ENCODE peak calls at places on chromosomes 12 and 14, in ten cellular contexts. One of them, this sample, is unnamed.

GRCh38 chr12:49284672-49285071 is 10.3 kb upstream of the PRPH start:
- DNase-seq in lung: no peak
- DNase-seq in left ventricle myocardium inferior: no peak
- DNase-seq in psoas muscle: no peak
- DNase-seq in mesendoderm: no peak
- DNase-seq in SJCRH30: no peak
- DNase-seq in endodermal cell: peak; percentile 48
- DNase-seq in Caco-2: peak; percentile 16
- DNase-seq in HepG2: no peak
- DNase-seq in heart left ventricle: no peak
- DNase-seq in this sample: no peak

GRCh38 chr14:64387232-64387737 is 868 bp upstream of the MTHFD1 start:
- DNase-seq in lung: no peak
- DNase-seq in left ventricle myocardium inferior: no peak
- DNase-seq in psoas muscle: no peak
- DNase-seq in mesendoderm: peak; percentile 57
- DNase-seq in SJCRH30: peak; percentile 61
- DNase-seq in endodermal cell: no peak
- DNase-seq in Caco-2: peak; percentile 47
- DNase-seq in HepG2: peak; percentile 10
- DNase-seq in heart left ventricle: no peak
- DNase-seq in this sample: no peak

GRCh38 chr14:93049867-93050331 is 65.8 kb downstream of the ITPK1 start:
- DNase-seq in lung: no peak
- DNase-seq in left ventricle myocardium inferior: peak; percentile 16
- DNase-seq in psoas muscle: no peak
- DNase-seq in mesendoderm: no peak
- DNase-seq in SJCRH30: peak; percentile 23
- DNase-seq in endodermal cell: no peak
- DNase-seq in Caco-2: no peak
- DNase-seq in HepG2: no peak
- DNase-seq in heart left ventricle: peak; percentile 29
- DNase-seq in this sample: no peak

GRCh38 chr12:102167821-102168605 is 29.6 kb downstream of the PMCH start:
- DNase-seq in lung: no peak
- DNase-seq in left ventricle myocardium inferior: no peak
- DNase-seq in psoas muscle: no peak
- DNase-seq in mesendoderm: no peak
- DNase-seq in SJCRH30: no peak
- DNase-seq in endodermal cell: no peak
- DNase-seq in Caco-2: no peak
- DNase-seq in HepG2: no peak
- DNase-seq in heart left ventricle: no peak
- DNase-seq in this sample: no peak

GRCh38 chr14:71474866-71475265 is 457.4 kb upstream of the RGS6 start:
- DNase-seq in lung: no peak
- DNase-seq in left ventricle myocardium inferior: no peak
- DNase-seq in psoas muscle: no peak
- DNase-seq in mesendoderm: no peak
- DNase-seq in SJCRH30: no peak
- DNase-seq in endodermal cell: no peak
- DNase-seq in Caco-2: no peak
- DNase-seq in HepG2: no peak
- DNase-seq in heart left ventricle: no peak
- DNase-seq in this sample: no peak

GRCh38 chr12:12704593-12705230 is 8.7 kb upstream of the GPR19 start:
- DNase-seq in lung: no peak
- DNase-seq in left ventricle myocardium inferior: no peak
- DNase-seq in psoas muscle: no peak
- DNase-seq in mesendoderm: peak; percentile 96
- DNase-seq in SJCRH30: peak; percentile 62
- DNase-seq in endodermal cell: peak; percentile 81
- DNase-seq in Caco-2: peak; percentile 83
- DNase-seq in HepG2: peak; percentile 92
- DNase-seq in heart left ventricle: peak; percentile 63
- DNase-seq in this sample: peak; percentile 84

GRCh38 chr12:20214286-20214685 is 154.1 kb upstream of the PDE3A start:
- DNase-seq in lung: no peak
- DNase-seq in left ventricle myocardium inferior: no peak
- DNase-seq in psoas muscle: no peak
- DNase-seq in mesendoderm: no peak
- DNase-seq in SJCRH30: no peak
- DNase-seq in endodermal cell: no peak
- DNase-seq in Caco-2: no peak
- DNase-seq in HepG2: no peak
- DNase-seq in heart left ventricle: no peak
- DNase-seq in this sample: no peak

GRCh38 chr12:113268621-113269020 is 47.4 kb downstream of the TPCN1 start:
- DNase-seq in lung: no peak
- DNase-seq in left ventricle myocardium inferior: no peak
- DNase-seq in psoas muscle: no peak
- DNase-seq in mesendoderm: no peak
- DNase-seq in SJCRH30: no peak
- DNase-seq in endodermal cell: no peak
- DNase-seq in Caco-2: no peak
- DNase-seq in HepG2: no peak
- DNase-seq in heart left ventricle: peak; percentile 23
- DNase-seq in this sample: no peak

GRCh38 chr14:76546426-76547221 is 170.7 kb downstream of the ESRRB start:
- DNase-seq in lung: no peak
- DNase-seq in left ventricle myocardium inferior: no peak
- DNase-seq in psoas muscle: no peak
- DNase-seq in mesendoderm: peak; percentile 91
- DNase-seq in SJCRH30: peak; percentile 66
- DNase-seq in endodermal cell: peak; percentile 92
- DNase-seq in Caco-2: no peak
- DNase-seq in HepG2: peak; percentile 25
- DNase-seq in heart left ventricle: no peak
- DNase-seq in this sample: peak; percentile 50

GRCh38 chr12:123748661-123749060 is 13.4 kb upstream of the DNAH10 start:
- DNase-seq in lung: no peak
- DNase-seq in left ventricle myocardium inferior: no peak
- DNase-seq in psoas muscle: no peak
- DNase-seq in mesendoderm: no peak
- DNase-seq in SJCRH30: no peak
- DNase-seq in endodermal cell: no peak
- DNase-seq in Caco-2: no peak
- DNase-seq in HepG2: no peak
- DNase-seq in heart left ventricle: no peak
- DNase-seq in this sample: no peak

GRCh38 chr14:79144891-79145290 is 974.7 kb downstream of the NRXN3 start:
- DNase-seq in lung: no peak
- DNase-seq in left ventricle myocardium inferior: no peak
- DNase-seq in psoas muscle: no peak
- DNase-seq in mesendoderm: no peak
- DNase-seq in SJCRH30: no peak
- DNase-seq in endodermal cell: no peak
- DNase-seq in Caco-2: no peak
- DNase-seq in HepG2: no peak
- DNase-seq in heart left ventricle: no peak
- DNase-seq in this sample: no peak

GRCh38 chr12:45695035-45695434 is 34.5 kb upstream of the ARID2 start:
- DNase-seq in lung: no peak
- DNase-seq in left ventricle myocardium inferior: no peak
- DNase-seq in psoas muscle: no peak
- DNase-seq in mesendoderm: no peak
- DNase-seq in SJCRH30: no peak
- DNase-seq in endodermal cell: no peak
- DNase-seq in Caco-2: peak; percentile 69
- DNase-seq in HepG2: no peak
- DNase-seq in heart left ventricle: no peak
- DNase-seq in this sample: no peak

GRCh38 chr14:103130017-103130764 is 6.9 kb downstream of the TNFAIP2 start:
- DNase-seq in lung: no peak
- DNase-seq in left ventricle myocardium inferior: no peak
- DNase-seq in psoas muscle: no peak
- DNase-seq in mesendoderm: no peak
- DNase-seq in SJCRH30: no peak
- DNase-seq in endodermal cell: no peak
- DNase-seq in Caco-2: no peak
- DNase-seq in HepG2: no peak
- DNase-seq in heart left ventricle: no peak
- DNase-seq in this sample: no peak

GRCh38 chr14:56341766-56342418 is 223.7 kb downstream of the PELI2 start:
- DNase-seq in lung: no peak
- DNase-seq in left ventricle myocardium inferior: no peak
- DNase-seq in psoas muscle: no peak
- DNase-seq in mesendoderm: no peak
- DNase-seq in SJCRH30: peak; percentile 19
- DNase-seq in endodermal cell: no peak
- DNase-seq in Caco-2: no peak
- DNase-seq in HepG2: no peak
- DNase-seq in heart left ventricle: no peak
- DNase-seq in this sample: no peak

GRCh38 chr14:74575936-74576335 is 36.1 kb downstream of the LTBP2 start:
- DNase-seq in lung: no peak
- DNase-seq in left ventricle myocardium inferior: no peak
- DNase-seq in psoas muscle: no peak
- DNase-seq in mesendoderm: no peak
- DNase-seq in SJCRH30: no peak
- DNase-seq in endodermal cell: no peak
- DNase-seq in Caco-2: no peak
- DNase-seq in HepG2: no peak
- DNase-seq in heart left ventricle: peak; percentile 11
- DNase-seq in this sample: no peak

GRCh38 chr14:32560213-32560857 is 231.2 kb downstream of the AKAP6 start:
- DNase-seq in lung: peak; percentile 44
- DNase-seq in left ventricle myocardium inferior: no peak
- DNase-seq in psoas muscle: peak; percentile 18
- DNase-seq in mesendoderm: peak; percentile 85
- DNase-seq in SJCRH30: peak; percentile 58
- DNase-seq in endodermal cell: peak; percentile 76
- DNase-seq in Caco-2: peak; percentile 59
- DNase-seq in HepG2: peak; percentile 82
- DNase-seq in heart left ventricle: peak; percentile 29
- DNase-seq in this sample: peak; percentile 54

GRCh38 chr12:98983647-98984046 is 338.6 kb downstream of the APAF1 start:
- DNase-seq in lung: no peak
- DNase-seq in left ventricle myocardium inferior: no peak
- DNase-seq in psoas muscle: no peak
- DNase-seq in mesendoderm: no peak
- DNase-seq in SJCRH30: no peak
- DNase-seq in endodermal cell: no peak
- DNase-seq in Caco-2: no peak
- DNase-seq in HepG2: no peak
- DNase-seq in heart left ventricle: no peak
- DNase-seq in this sample: no peak

GRCh38 chr12:132600048-132601032 is 10.0 kb downstream of the LRCOL1 start:
- DNase-seq in lung: peak; percentile 54
- DNase-seq in left ventricle myocardium inferior: peak; percentile 73
- DNase-seq in psoas muscle: peak; percentile 70
- DNase-seq in mesendoderm: peak; percentile 73
- DNase-seq in SJCRH30: no peak
- DNase-seq in endodermal cell: peak; percentile 96
- DNase-seq in Caco-2: peak; percentile 76
- DNase-seq in HepG2: peak; percentile 54
- DNase-seq in heart left ventricle: peak; percentile 79
- DNase-seq in this sample: peak; percentile 23

GRCh38 chr12:128069359-128069997 is 197.5 kb upstream of the TMEM132C start:
- DNase-seq in lung: no peak
- DNase-seq in left ventricle myocardium inferior: no peak
- DNase-seq in psoas muscle: no peak
- DNase-seq in mesendoderm: peak; percentile 58
- DNase-seq in SJCRH30: peak; percentile 9
- DNase-seq in endodermal cell: peak; percentile 89
- DNase-seq in Caco-2: no peak
- DNase-seq in HepG2: peak; percentile 30
- DNase-seq in heart left ventricle: no peak
- DNase-seq in this sample: peak; percentile 26

GRCh38 chr12:131950182-131950913 is 606 bp downstream of the EP400 start:
- DNase-seq in lung: no peak
- DNase-seq in left ventricle myocardium inferior: peak; percentile 31
- DNase-seq in psoas muscle: peak; percentile 37
- DNase-seq in mesendoderm: peak; percentile 18
- DNase-seq in SJCRH30: peak; percentile 23
- DNase-seq in endodermal cell: peak; percentile 73
- DNase-seq in Caco-2: no peak
- DNase-seq in HepG2: no peak
- DNase-seq in heart left ventricle: peak; percentile 45
- DNase-seq in this sample: no peak

GRCh38 chr12:93924367-93924766 is 224.0 kb upstream of the PLXNC1 start:
- DNase-seq in lung: no peak
- DNase-seq in left ventricle myocardium inferior: no peak
- DNase-seq in psoas muscle: no peak
- DNase-seq in mesendoderm: no peak
- DNase-seq in SJCRH30: no peak
- DNase-seq in endodermal cell: no peak
- DNase-seq in Caco-2: no peak
- DNase-seq in HepG2: no peak
- DNase-seq in heart left ventricle: no peak
- DNase-seq in this sample: no peak
- H3K4me1 ChIP-seq in lung: no peaks in the 10 kb centered on the region
- H3K4me1 ChIP-seq in left ventricle myocardium inferior: no peaks in the 10 kb centered on the region
- H3K4me1 ChIP-seq in psoas muscle: no peaks in the 10 kb centered on the region
- H3K4me1 ChIP-seq in mesendoderm: no peaks in the 10 kb centered on the region
- H3K4me1 ChIP-seq in SJCRH30: no peaks in the 10 kb centered on the region
- H3K4me1 ChIP-seq in endodermal cell: peaks cover 4% of the 10 kb centered on the region
- H3K4me1 ChIP-seq in Caco-2: peaks cover 9% of the 10 kb centered on the region
- H3K4me1 ChIP-seq in HepG2: no peaks in the 10 kb centered on the region
- H3K4me1 ChIP-seq in heart left ventricle: no peaks in the 10 kb centered on the region
- H3K4me1 ChIP-seq in this sample: no peaks in the 10 kb centered on the region

GRCh38 chr12:77401480-77402105 is 336.2 kb upstream of the E2F7 start:
- DNase-seq in lung: no peak
- DNase-seq in left ventricle myocardium inferior: no peak
- DNase-seq in psoas muscle: no peak
- DNase-seq in mesendoderm: no peak
- DNase-seq in SJCRH30: no peak
- DNase-seq in endodermal cell: no peak
- DNase-seq in Caco-2: no peak
- DNase-seq in HepG2: no peak
- DNase-seq in heart left ventricle: no peak
- DNase-seq in this sample: no peak
- H3K4me1 ChIP-seq in lung: no peaks in the 10 kb centered on the region
- H3K4me1 ChIP-seq in left ventricle myocardium inferior: no peaks in the 10 kb centered on the region
- H3K4me1 ChIP-seq in psoas muscle: no peaks in the 10 kb centered on the region
- H3K4me1 ChIP-seq in mesendoderm: no peaks in the 10 kb centered on the region
- H3K4me1 ChIP-seq in SJCRH30: no peaks in the 10 kb centered on the region
- H3K4me1 ChIP-seq in endodermal cell: no peaks in the 10 kb centered on the region
- H3K4me1 ChIP-seq in Caco-2: no peaks in the 10 kb centered on the region
- H3K4me1 ChIP-seq in HepG2: no peaks in the 10 kb centered on the region
- H3K4me1 ChIP-seq in heart left ventricle: no peaks in the 10 kb centered on the region
- H3K4me1 ChIP-seq in this sample: no peaks in the 10 kb centered on the region

GRCh38 chr14:51847489-51847796 is 13.0 kb upstream of the GNG2 start:
- DNase-seq in lung: no peak
- DNase-seq in left ventricle myocardium inferior: no peak
- DNase-seq in psoas muscle: no peak
- DNase-seq in mesendoderm: no peak
- DNase-seq in SJCRH30: no peak
- DNase-seq in endodermal cell: no peak
- DNase-seq in Caco-2: no peak
- DNase-seq in HepG2: no peak
- DNase-seq in heart left ventricle: no peak
- DNase-seq in this sample: no peak
- H3K4me1 ChIP-seq in lung: no peaks in the 10 kb centered on the region
- H3K4me1 ChIP-seq in left ventricle myocardium inferior: peaks cover 14% of the 10 kb centered on the region
- H3K4me1 ChIP-seq in psoas muscle: no peaks in the 10 kb centered on the region
- H3K4me1 ChIP-seq in mesendoderm: no peaks in the 10 kb centered on the region
- H3K4me1 ChIP-seq in SJCRH30: no peaks in the 10 kb centered on the region
- H3K4me1 ChIP-seq in endodermal cell: peaks cover 2% of the 10 kb centered on the region
- H3K4me1 ChIP-seq in Caco-2: no peaks in the 10 kb centered on the region
- H3K4me1 ChIP-seq in HepG2: no peaks in the 10 kb centered on the region
- H3K4me1 ChIP-seq in heart left ventricle: no peaks in the 10 kb centered on the region
- H3K4me1 ChIP-seq in this sample: no peaks in the 10 kb centered on the region

GRCh38 chr14:49863483-49864262 is 11.1 kb upstream of the NEMF start:
- DNase-seq in lung: no peak
- DNase-seq in left ventricle myocardium inferior: no peak
- DNase-seq in psoas muscle: no peak
- DNase-seq in mesendoderm: peak; percentile 63
- DNase-seq in SJCRH30: no peak
- DNase-seq in endodermal cell: no peak
- DNase-seq in Caco-2: no peak
- DNase-seq in HepG2: no peak
- DNase-seq in heart left ventricle: no peak
- DNase-seq in this sample: no peak
- H3K4me1 ChIP-seq in lung: peaks cover 2% of the 10 kb centered on the region
- H3K4me1 ChIP-seq in left ventricle myocardium inferior: peaks cover 48% of the 10 kb centered on the region
- H3K4me1 ChIP-seq in psoas muscle: peaks cover 7% of the 10 kb centered on the region
- H3K4me1 ChIP-seq in mesendoderm: no peaks in the 10 kb centered on the region
- H3K4me1 ChIP-seq in SJCRH30: no peaks in the 10 kb centered on the region
- H3K4me1 ChIP-seq in endodermal cell: no peaks in the 10 kb centered on the region
- H3K4me1 ChIP-seq in Caco-2: peaks cover 7% of the 10 kb centered on the region
- H3K4me1 ChIP-seq in HepG2: peaks cover 39% of the 10 kb centered on the region
- H3K4me1 ChIP-seq in heart left ventricle: no peaks in the 10 kb centered on the region
- H3K4me1 ChIP-seq in this sample: peaks cover 15% of the 10 kb centered on the region

This sample was measured in HCT116.